ENCODE peak calls at places on chromosome 5, in eight cellular contexts. V, X, Q, O, G, R, E and J are unnamed samples.

GRCh38 chr5:119411291-119411934 is 40.9 kb upstream of the HSD17B4 start:
- DNase-seq in Q (no peak), V (peak; percentile 95), E (peak; percentile 75), O (no peak), G (peak; percentile 73), X (no peak), R (no peak), J (peak; percentile 35)

GRCh38 chr5:172411423-172412111 is 42.8 kb downstream of the SH3PXD2B start:
- DNase-seq in E (peak; percentile 38), R (no peak), O (no peak), G (no peak), V (no peak), Q (no peak), X (no peak), J (peak; percentile 78)

GRCh38 chr5:133777951-133778350 is 165.6 kb upstream of the FSTL4 start:
- DNase-seq in R (no peak), O (no peak), E (no peak), Q (no peak), G (no peak), V (no peak), X (no peak), J (no peak)

GRCh38 chr5:177086918-177087706 is 397 bp downstream of the FGFR4 start:
- DNase-seq in R (no peak), G (no peak), E (no peak), V (no peak), Q (no peak), X (peak; percentile 81), O (peak; percentile 91), J (peak; percentile 16)

GRCh38 chr5:126963822-126964375 is 66.5 kb downstream of the MARCHF3 start:
- DNase-seq in V (no peak), R (no peak), O (no peak), X (no peak), G (no peak), Q (no peak), E (no peak), J (no peak)

GRCh38 chr5:3348576-3349535 is 246.8 kb upstream of the IRX1 start:
- DNase-seq in Q (no peak), E (no peak), O (no peak), G (no peak), R (no peak), X (no peak), V (no peak), J (no peak)

GRCh38 chr5:10489810-10490426 is 48.2 kb downstream of the ROPN1L start:
- DNase-seq in R (no peak), E (peak; percentile 56), X (no peak), Q (no peak), O (peak; percentile 32), G (no peak), V (no peak), J (peak; percentile 36)

GRCh38 chr5:149128023-149128875 is 13.0 kb upstream of the ABLIM3 start:
- DNase-seq in O (peak; percentile 24), V (peak; percentile 58), X (no peak), E (peak; percentile 74), Q (no peak), R (no peak), G (no peak), J (peak; percentile 49)

GRCh38 chr5:37954561-37954960 is 114.7 kb upstream of the GDNF start:
- DNase-seq in X (no peak), R (no peak), O (no peak), Q (no peak), V (peak; percentile 36), G (no peak), E (no peak), J (no peak)

GRCh38 chr5:149452665-149453617 is 73.8 kb upstream of the IL17B start:
- DNase-seq in G (peak; percentile 92), Q (peak; percentile 84), R (no peak), O (no peak), X (peak; percentile 69), V (peak; percentile 93), E (peak; percentile 97), J (peak; percentile 93)

GRCh38 chr5:176416123-176416924 is at the start of gene CLTB:
- DNase-seq in O (peak; percentile 89), E (peak; percentile 86), Q (peak; percentile 49), G (peak; percentile 68), X (peak; percentile 95), V (peak; percentile 91), R (peak; percentile 55), J (peak; percentile 77)

GRCh38 chr5:66230551-66230950 is 86.5 kb downstream of the SREK1 start:
- DNase-seq in E (peak; percentile 18), G (no peak), R (no peak), Q (no peak), V (no peak), O (no peak), X (no peak), J (peak; percentile 43)

GRCh38 chr5:113508756-113509155 is 4.7 kb upstream of the YTHDC2 start:
- DNase-seq in V (no peak), E (peak; percentile 10), X (no peak), R (no peak), Q (no peak), G (no peak), O (no peak), J (peak; percentile 65)

GRCh38 chr5:15904894-15905805 is 274.4 kb downstream of the MARCHF11 start:
- DNase-seq in G (no peak), Q (no peak), X (no peak), O (no peak), V (no peak), R (no peak), E (no peak), J (no peak)

GRCh38 chr5:81554647-81555046 is 160.7 kb upstream of the ACOT12 start:
- DNase-seq in R (no peak), O (no peak), E (no peak), X (no peak), Q (no peak), G (no peak), V (no peak), J (no peak)

GRCh38 chr5:126414874-126415502 is 8.2 kb upstream of the GRAMD2B start:
- DNase-seq in Q (no peak), O (no peak), E (peak; percentile 5), G (peak; percentile 56), V (no peak), R (no peak), X (peak; percentile 37), J (peak; percentile 68)

GRCh38 chr5:43044181-43044914 is 4.2 kb upstream of the ANXA2R start:
- DNase-seq in Q (no peak), V (no peak), E (no peak), G (no peak), X (peak; percentile 35), R (no peak), O (no peak), J (no peak)

GRCh38 chr5:56900395-56900794 is 9.0 kb upstream of the SETD9 start:
- DNase-seq in O (no peak), G (no peak), R (no peak), Q (no peak), X (no peak), E (peak; percentile 56), V (peak; percentile 34), J (peak; percentile 33)

GRCh38 chr5:123300266-123300665 is 122.9 kb downstream of the CEP120 start:
- DNase-seq in G (no peak), R (no peak), X (no peak), Q (no peak), O (no peak), V (no peak), E (no peak), J (no peak)

GRCh38 chr5:36602711-36603321 is 3.6 kb upstream of the SLC1A3 start:
- DNase-seq in Q (no peak), X (no peak), V (no peak), O (no peak), G (no peak), E (no peak), R (no peak), J (no peak)

GRCh38 chr5:57653636-57654290 is 171.2 kb upstream of the ACTBL2 start:
- DNase-seq in R (no peak), X (no peak), V (no peak), G (no peak), O (no peak), E (no peak), Q (no peak), J (peak; percentile 10)

GRCh38 chr5:82494942-82495341 is 216.8 kb upstream of the RPS23 start:
- DNase-seq in X (no peak), E (peak; percentile 32), R (no peak), O (no peak), V (peak; percentile 33), Q (no peak), G (peak; percentile 5), J (no peak)

GRCh38 chr5:93433422-93433821 is 147.6 kb downstream of the NR2F1-AS1 start:
- DNase-seq in X (no peak), R (no peak), G (peak; percentile 88), O (no peak), Q (no peak), E (peak; percentile 86), V (peak; percentile 92), J (peak; percentile 17)

GRCh38 chr5:38291355-38291754 is 33.0 kb downstream of the EGFLAM start:
- DNase-seq in Q (no peak), R (peak; percentile 94), V (peak; percentile 81), O (no peak), X (no peak), G (no peak), E (no peak), J (no peak)

GRCh38 chr5:142977363-142978051 is 207.3 kb downstream of the ARHGAP26 start:
- DNase-seq in O (no peak), G (peak; percentile 89), E (peak; percentile 95), Q (no peak), X (no peak), R (no peak), V (peak; percentile 88), J (peak; percentile 94)

GRCh38 chr5:172453986-172454354 is 355 bp downstream of the SH3PXD2B start:
- DNase-seq in V (no peak), G (no peak), E (peak; percentile 41), Q (no peak), O (no peak), X (peak; percentile 78), R (no peak), J (no peak)

GRCh38 chr5:151618907-151619306 is 27.8 kb upstream of the FAT2 start:
- DNase-seq in G (no peak), X (no peak), O (no peak), Q (no peak), V (peak; percentile 69), E (no peak), R (no peak), J (no peak)

GRCh38 chr5:147482426-147483196 is 27.3 kb downstream of the DPYSL3 start:
- DNase-seq in V (no peak), G (no peak), R (no peak), O (no peak), Q (no peak), X (no peak), E (no peak), J (no peak)